ENCODE peak calls at places on chromosomes 13 and 19, in six cellular contexts. U is left ventricle myocardium superior, O is hepatocyte, C is cortex of kidney, T is NCI-H2081, R is GM12865. Q is an unnamed sample.

GRCh38 chr13:113273856-113274590 is 23.0 kb upstream of the LAMP1 start:
- DNase-seq in U (no peak), O (peak), C (no peak), T (no peak), R (no peak), Q (no peak)

GRCh38 chr13:40579535-40579934 is 86.9 kb downstream of the FOXO1 start:
- DNase-seq in U (no peak), O (no peak), C (no peak), T (no peak), R (no peak), Q (no peak)

GRCh38 chr19:6161271-6161850 is 25.9 kb downstream of the ACSBG2 start:
- DNase-seq in U (no peak), O (peak), C (no peak), T (peak), R (peak), Q (peak)

GRCh38 chr19:8148410-8149231 is 771 bp downstream of the FBN3 start:
- DNase-seq in U (no peak), O (peak), C (no peak), T (no peak), R (no peak), Q (no peak)

GRCh38 chr13:26941345-26942174 is 181.0 kb upstream of the GPR12 start:
- DNase-seq in U (no peak), O (peak), C (no peak), T (no peak), R (no peak), Q (no peak)

GRCh38 chr13:65656740-65657329 is 1573.3 kb downstream of the PCDH9 start:
- DNase-seq in U (no peak), O (no peak), C (no peak), T (no peak), R (no peak), Q (no peak)

GRCh38 chr13:34459856-34460255 is 482.2 kb upstream of the NBEA start:
- DNase-seq in U (no peak), O (no peak), C (no peak), T (no peak), R (peak), Q (no peak)

GRCh38 chr19:2083174-2083854 is 12.8 kb downstream of the MOB3A start:
- DNase-seq in U (no peak), O (no peak), C (no peak), T (no peak), R (peak), Q (peak)

GRCh38 chr19:2735374-2735773 is 4.4 kb downstream of the SLC39A3 start:
- DNase-seq in U (no peak), O (no peak), C (no peak), T (no peak), R (no peak), Q (no peak)

GRCh38 chr19:3396881-3397265 is 30.5 kb downstream of the NFIC start:
- DNase-seq in U (no peak), O (no peak), C (no peak), T (no peak), R (no peak), Q (no peak)

GRCh38 chr13:20873348-20873747 is 29.2 kb downstream of the XPO4 start:
- DNase-seq in U (no peak), O (no peak), C (no peak), T (no peak), R (no peak), Q (no peak)

GRCh38 chr19:49097453-49098288 is 12.4 kb downstream of the SNRNP70 start:
- DNase-seq in U (peak), O (peak), C (no peak), T (peak), R (peak), Q (peak)

GRCh38 chr19:3335431-3336350 is 30.7 kb upstream of the NFIC start:
- DNase-seq in U (peak), O (peak), C (no peak), T (no peak), R (no peak), Q (peak)

GRCh38 chr19:19229701-19230100 is 17.9 kb downstream of the NCAN start:
- DNase-seq in U (no peak), O (no peak), C (no peak), T (no peak), R (no peak), Q (no peak)

GRCh38 chr19:35107541-35107939 is 8.1 kb upstream of the FXYD3 start:
- DNase-seq in U (no peak), O (no peak), C (no peak), T (no peak), R (no peak), Q (peak)

GRCh38 chr13:89267734-89268133 is 1596.6 kb downstream of the SLITRK5 start:
- DNase-seq in U (no peak), O (no peak), C (no peak), T (no peak), R (no peak), Q (no peak)

GRCh38 chr19:48510421-48511268 is 990 bp downstream of the LMTK3 start:
- DNase-seq in U (peak), O (peak), C (no peak), T (peak), R (peak), Q (peak)

GRCh38 chr13:42680748-42681147 is 100.6 kb upstream of the FAM216B start:
- DNase-seq in U (no peak), O (no peak), C (no peak), T (no peak), R (no peak), Q (no peak)